ENCODE peak calls at places on chromosomes 3 and 15, in six cellular contexts. Z is NB4, Y is testis, P is cardiac muscle cell, K is choroid plexus epithelial cell, O is esophagus squamous epithelium. B is an unnamed sample.

GRCh38 chr3:165195628-165196576 is at the start of gene SLITRK3:
- DNase-seq in Z (no peak), Y (no peak), P (no peak), K (no peak), O (no peak), B (no peak)

GRCh38 chr3:64756587-64756986 is 68.8 kb upstream of the ADAMTS9 start:
- DNase-seq in Z (no peak), Y (no peak), P (no peak), K (no peak), O (no peak), B (no peak)

GRCh38 chr3:126531051-126531330 is 7.0 kb downstream of the CHST13 start:
- DNase-seq in Z (no peak), Y (no peak), P (no peak), K (no peak), O (no peak), B (no peak)

GRCh38 chr15:50880651-50881114 is 27.8 kb upstream of the AP4E1 start:
- DNase-seq in Z (peak; percentile 66), Y (no peak), P (peak; percentile 77), K (peak; percentile 78), O (no peak), B (peak; percentile 76)

GRCh38 chr15:100725121-100726069 is 123.0 kb downstream of the ASB7 start:
- DNase-seq in Z (no peak), Y (no peak), P (peak; percentile 85), K (peak; percentile 44), O (no peak), B (peak; percentile 73)

GRCh38 chr3:126847061-126847460 is 135.9 kb upstream of the PLXNA1 start:
- DNase-seq in Z (no peak), Y (no peak), P (no peak), K (no peak), O (no peak), B (no peak)

GRCh38 chr3:71022552-71023335 is 560.8 kb downstream of the FOXP1 start:
- DNase-seq in Z (no peak), Y (no peak), P (peak; percentile 40), K (peak; percentile 52), O (no peak), B (peak; percentile 19)

GRCh38 chr3:153145454-153145853 is 16.6 kb upstream of the RAP2B start:
- DNase-seq in Z (no peak), Y (no peak), P (no peak), K (no peak), O (no peak), B (no peak)

GRCh38 chr3:160616721-160617120 is 51.4 kb upstream of the KPNA4 start:
- DNase-seq in Z (no peak), Y (no peak), P (peak; percentile 45), K (peak; percentile 68), O (no peak), B (peak; percentile 59)

GRCh38 chr3:59191651-59192050 is 141.8 kb upstream of the CFAP20DC start:
- DNase-seq in Z (no peak), Y (no peak), P (no peak), K (no peak), O (no peak), B (no peak)

GRCh38 chr3:58324675-58325390 is 7.9 kb upstream of the PXK start:
- DNase-seq in Z (no peak), Y (no peak), P (no peak), K (no peak), O (no peak), B (no peak)

GRCh38 chr15:29904731-29905417 is 82.6 kb upstream of the TJP1 start:
- DNase-seq in Z (no peak), Y (no peak), P (no peak), K (no peak), O (no peak), B (peak; percentile 15)

GRCh38 chr15:62112616-62113593 is 46.1 kb downstream of the C2CD4A start:
- DNase-seq in Z (no peak), Y (no peak), P (peak; percentile 70), K (peak; percentile 87), O (no peak), B (peak; percentile 80)

GRCh38 chr3:9250236-9250635 is 790 bp upstream of the SRGAP3 start:
- DNase-seq in Z (peak; percentile 43), Y (no peak), P (no peak), K (no peak), O (no peak), B (no peak)

GRCh38 chr3:11549580-11550140 is 94.1 kb downstream of the VGLL4 start:
- DNase-seq in Z (no peak), Y (no peak), P (no peak), K (peak; percentile 56), O (no peak), B (no peak)

GRCh38 chr3:52403955-52404354 is 40.9 kb downstream of the SEMA3G start:
- DNase-seq in Z (no peak), Y (no peak), P (no peak), K (no peak), O (no peak), B (no peak)

GRCh38 chr15:80878867-80879250 is 99.7 kb downstream of the CEMIP start:
- DNase-seq in Z (no peak), Y (no peak), P (no peak), K (peak; percentile 33), O (no peak), B (no peak)

GRCh38 chr3:193910886-193911738 is 224.8 kb upstream of the HES1 start:
- DNase-seq in Z (peak; percentile 87), Y (no peak), P (no peak), K (no peak), O (no peak), B (no peak)

GRCh38 chr15:67183443-67184169 is 70.9 kb downstream of the AAGAB start:
- DNase-seq in Z (no peak), Y (no peak), P (no peak), K (peak; percentile 55), O (no peak), B (peak; percentile 59)

GRCh38 chr3:174533286-174533685 is 325.8 kb upstream of the NAALADL2 start:
- DNase-seq in Z (no peak), Y (no peak), P (peak; percentile 2), K (peak; percentile 40), O (no peak), B (peak; percentile 77)

GRCh38 chr15:80844011-80844732 is 65.0 kb downstream of the CEMIP start:
- DNase-seq in Z (no peak), Y (no peak), P (peak; percentile 33), K (peak; percentile 53), O (no peak), B (peak; percentile 25)

DNA sequence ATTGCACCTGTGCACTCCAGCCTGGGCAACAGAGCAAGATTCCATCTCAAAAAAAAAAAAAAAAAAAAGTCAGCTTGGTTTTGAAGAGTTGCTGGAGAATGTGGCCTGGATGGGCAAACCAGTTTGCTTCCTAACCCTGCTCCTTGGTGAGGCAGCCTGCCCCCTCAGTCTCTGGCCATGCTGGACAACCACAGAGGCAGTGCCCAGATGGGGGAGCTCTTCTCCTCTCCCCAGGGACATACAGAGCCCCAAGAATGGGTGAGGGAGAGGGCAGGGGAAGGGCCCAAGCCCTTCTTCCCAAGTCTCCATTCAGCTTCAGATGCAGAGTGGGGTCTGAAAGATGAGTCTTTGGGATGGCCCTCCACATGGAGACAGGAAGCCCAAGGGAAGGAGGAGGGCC is 27.9 kb downstream of the CD276 start:
- DNase-seq in Z (no peak), Y (peak; percentile 52), P (peak; percentile 5), K (no peak), O (no peak), B (no peak)
- TF ChIP-seq CTCF in Z (no peak), Y (no peak), P (peak; percentile 6), K (peak; percentile 42), O (peak; percentile 13), B (peak; percentile 16)

GRCh38 chr3:88671594-88671993 is 435.8 kb upstream of the EPHA3 start:
- DNase-seq in Z (no peak), Y (no peak), P (no peak), K (no peak), O (no peak), B (no peak)

GRCh38 chr3:88678747-88679146 is 428.7 kb upstream of the EPHA3 start:
- DNase-seq in Z (no peak), Y (no peak), P (no peak), K (no peak), O (no peak), B (no peak)

GRCh38 chr3:88677311-88677710 is 430.1 kb upstream of the EPHA3 start:
- DNase-seq in Z (no peak), Y (no peak), P (no peak), K (no peak), O (no peak), B (no peak)
- H3K4me3 ChIP-seq in Z (no peak overlapping the region), Y (no peak overlapping the region), P (no peak overlapping the region), K (no peak overlapping the region), O (no peak overlapping the region), B (no peak overlapping the region)

GRCh38 chr3:72993391-72993790 is 3.2 kb upstream of the PPP4R2 start:
- DNase-seq in Z (no peak), Y (no peak), P (no peak), K (no peak), O (no peak), B (no peak)
- TF ChIP-seq CTCF in Z (no peak), Y (no peak), P (no peak), K (peak; percentile 24), O (peak; percentile 9), B (no peak)

GRCh38 chr3:87228316-87228715 is 1.2 kb downstream of the CHMP2B start:
- DNase-seq in Z (no peak), Y (no peak), P (peak; percentile 27), K (peak; percentile 39), O (no peak), B (peak; percentile 1)
- H3K4me3 ChIP-seq in Z (peak overlapping the region; percentile 85), Y (no peak overlapping the region), P (peak overlapping the region; percentile 90), K (peak overlapping the region; percentile 95), O (peak overlapping the region; percentile 99), B (peak overlapping the region; percentile 96)

B was measured in astrocyte of the spinal cord.